ENCODE peak calls at places on chromosomes 3 and 15, in four cellular contexts. F is stomach, P is heart left ventricle, B is A549. J is an unnamed sample.

GRCh38 chr3:13508496-13508895 is 28.4 kb downstream of the HDAC11 start:
- DNase-seq in F (no peak), P (peak; percentile 46), B (no peak), J (no peak)

GRCh38 chr3:144652573-144652972 is 681.0 kb downstream of the DIPK2A start:
- DNase-seq in F (no peak), P (no peak), B (no peak), J (no peak)

GRCh38 chr15:79948095-79948695 is 22.8 kb downstream of the BCL2A1 start:
- DNase-seq in F (no peak), P (no peak), B (peak; percentile 52), J (no peak)

GRCh38 chr3:185807455-185808068 is 17.3 kb downstream of the IGF2BP2 start:
- DNase-seq in F (no peak), P (no peak), B (peak; percentile 33), J (no peak)

GRCh38 chr3:140148824-140149390 is 213.9 kb downstream of the CLSTN2 start:
- DNase-seq in F (no peak), P (no peak), B (no peak), J (no peak)

GRCh38 chr3:38646630-38647029 is 2.9 kb downstream of the SCN5A start:
- DNase-seq in F (no peak), P (no peak), B (peak; percentile 77), J (peak; percentile 1)

GRCh38 chr15:55518641-55519040 is 10.6 kb upstream of the DNAAF4 start:
- DNase-seq in F (no peak), P (no peak), B (no peak), J (no peak)

GRCh38 chr3:146390967-146391366 is 78.4 kb downstream of the PLSCR2 start:
- DNase-seq in F (no peak), P (no peak), B (peak; percentile 21), J (no peak)

GRCh38 chr3:9808345-9809037 is 1.6 kb upstream of the TTLL3 start:
- DNase-seq in F (no peak), P (no peak), B (peak; percentile 70), J (no peak)

GRCh38 chr15:32030795-32031194 is 480 bp downstream of the CHRNA7 start:
- DNase-seq in F (no peak), P (no peak), B (peak; percentile 16), J (no peak)

GRCh38 chr3:87503901-87504498 is 227.6 kb upstream of the POU1F1 start:
- DNase-seq in F (peak; percentile 28), P (no peak), B (peak; percentile 86), J (no peak)

GRCh38 chr15:56208185-56208584 is 35.5 kb downstream of the RFX7 start:
- DNase-seq in F (no peak), P (no peak), B (no peak), J (no peak)

GRCh38 chr15:73601449-73602425 is 31.5 kb downstream of the NPTN start:
- DNase-seq in F (no peak), P (no peak), B (peak; percentile 42), J (peak; percentile 76)

GRCh38 chr3:3113042-3113709 is 3.0 kb upstream of the IL5RA start:
- DNase-seq in F (no peak), P (no peak), B (no peak), J (no peak)

GRCh38 chr15:45128971-45129639 is 574 bp downstream of the DUOXA1 start:
- DNase-seq in F (no peak), P (no peak), B (no peak), J (no peak)

GRCh38 chr3:174439621-174440349 is 419.3 kb upstream of the NAALADL2 start:
- DNase-seq in F (peak; percentile 26), P (no peak), B (peak; percentile 58), J (no peak)

GRCh38 chr3:169420429-169420828 is 243.1 kb downstream of the MECOM start:
- DNase-seq in F (no peak), P (no peak), B (no peak), J (no peak)

GRCh38 chr3:75906555-75907112 is 121.3 kb upstream of the ZNF717 start:
- DNase-seq in F (no peak), P (no peak), B (no peak), J (peak; percentile 49)

GRCh38 chr3:194872669-194872977 is 186.9 kb downstream of the FAM43A start:
- DNase-seq in F (no peak), P (no peak), B (peak; percentile 16), J (no peak)

DNA sequence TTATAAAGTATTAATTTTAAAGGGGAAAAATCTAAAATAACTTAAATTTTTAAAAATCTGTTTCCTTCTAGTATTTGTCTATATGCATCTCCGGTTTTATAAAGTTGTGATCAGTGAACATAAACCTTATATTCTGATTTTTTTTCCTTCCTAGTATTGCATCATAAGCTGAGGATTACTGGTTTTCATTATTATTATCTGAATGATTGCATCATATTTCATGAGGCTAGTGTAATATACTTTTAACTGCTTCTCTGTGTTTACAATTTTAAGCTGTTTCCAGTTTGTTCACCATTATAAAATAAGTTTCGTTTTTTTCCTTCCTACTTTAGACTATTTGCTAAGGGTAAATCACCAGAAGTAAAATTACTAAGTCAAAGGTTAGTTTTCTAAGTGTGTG is 20.1 kb downstream of the SEMA6D start:
- DNase-seq in F (no peak), P (no peak), B (no peak), J (no peak)
- H3K27ac ChIP-seq in F (no peak overlapping the region), P (no peak overlapping the region), B (no peak overlapping the region), J (no peak overlapping the region)

DNA sequence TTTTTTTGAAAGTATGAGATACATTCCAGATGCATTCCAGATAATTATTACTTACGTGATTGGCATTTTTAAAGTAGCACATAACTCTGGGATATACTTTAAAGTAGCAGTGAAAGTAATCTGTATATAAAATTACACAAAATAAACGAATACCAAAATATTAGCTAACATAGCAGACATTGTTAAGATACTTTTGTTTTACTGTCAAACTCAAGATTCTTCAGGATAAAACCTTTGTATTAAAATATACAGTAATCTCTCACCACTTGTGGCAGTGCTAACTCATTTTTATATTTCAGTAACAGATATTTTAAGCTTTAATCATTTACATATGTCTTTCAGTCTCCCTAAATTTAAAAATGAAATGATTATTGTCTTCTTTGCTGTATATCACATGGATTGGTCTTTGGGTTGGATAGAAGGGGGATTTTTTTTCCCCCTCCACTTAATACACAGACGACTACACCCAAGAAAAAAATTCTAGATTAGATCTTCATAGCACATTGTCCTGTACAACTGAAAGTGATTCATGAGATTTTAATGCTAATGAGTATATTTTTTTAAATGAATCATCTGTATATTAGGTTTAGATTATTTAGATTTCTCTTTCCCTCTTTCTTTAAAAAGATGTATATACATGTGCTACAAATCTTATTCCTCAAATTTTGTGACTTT is 24.6 kb upstream of the EBLN2 start:
- DNase-seq in F (no peak), P (no peak), B (no peak), J (no peak)
- H3K4me1 ChIP-seq in F (peaks cover 13% of the 10 kb centered on the region), P (peaks cover 13% of the 10 kb centered on the region), B (peaks cover 18% of the 10 kb centered on the region), J (peaks cover 45% of the 10 kb centered on the region)

GRCh38 chr3:196643761-196644160 is 4.3 kb downstream of the NRROS start:
- DNase-seq in F (no peak), P (no peak), B (no peak), J (no peak)

GRCh38 chr3:196640501-196640968 is 1.0 kb downstream of the NRROS start:
- DNase-seq in F (no peak), P (peak; percentile 70), B (no peak), J (no peak)

GRCh38 chr3:196639517-196640500 is at the start of gene NRROS:
- DNase-seq in F (peak; percentile 65), P (peak; percentile 85), B (no peak), J (peak; percentile 60)

GRCh38 chr3:196643201-196643749 is 3.8 kb downstream of the NRROS start:
- DNase-seq in F (no peak), P (no peak), B (no peak), J (no peak)

DNA sequence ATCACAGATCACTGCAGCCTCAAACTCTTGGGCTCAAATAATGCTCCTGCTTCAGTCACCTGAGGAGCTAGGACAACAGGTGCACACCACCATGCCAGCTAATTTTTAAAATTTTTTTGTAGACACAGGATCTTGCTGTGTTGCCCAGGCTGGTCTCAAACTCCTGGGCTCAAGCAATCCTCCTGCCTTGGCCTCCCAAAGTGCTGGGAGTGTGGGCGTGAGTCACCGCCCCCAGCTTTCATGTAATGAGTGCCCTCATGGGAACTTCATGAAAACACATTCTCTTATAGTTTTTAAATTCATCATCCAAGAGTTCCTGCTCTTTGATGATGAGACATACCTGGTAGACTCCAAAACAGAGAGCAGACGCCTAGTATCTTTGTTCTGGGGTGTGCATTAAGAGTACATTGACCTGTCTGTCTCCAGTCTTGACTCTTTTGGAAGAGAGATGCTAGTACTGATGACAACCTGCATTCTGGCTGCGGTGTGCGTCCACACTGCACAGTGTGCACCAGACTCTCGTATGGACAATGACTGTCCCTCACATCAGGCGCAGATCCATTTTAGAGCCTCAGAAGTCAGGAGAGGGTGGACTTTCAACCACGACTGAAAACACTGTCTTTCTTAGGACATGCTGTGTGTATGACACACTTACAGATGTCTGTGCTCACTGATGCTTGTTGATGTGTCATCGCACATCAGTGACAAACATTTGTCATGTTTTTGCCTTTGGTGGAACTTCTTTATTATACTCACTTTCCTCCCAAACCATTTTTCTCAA is 2.0 kb downstream of the NRROS start:
- DNase-seq in F (no peak), P (no peak), B (no peak), J (no peak)
- TF ChIP-seq POLR2A in F (no peak), P (no peak), B (no peak), J (no peak)

GRCh38 chr15:98787190-98787589 is 138.9 kb downstream of the IGF1R start:
- DNase-seq in F (no peak), P (no peak), B (no peak), J (no peak)

GRCh38 chr15:98785796-98786581 is 137.7 kb downstream of the IGF1R start:
- DNase-seq in F (peak; percentile 63), P (no peak), B (peak; percentile 50), J (no peak)

GRCh38 chr15:98787936-98788757 is 139.8 kb downstream of the IGF1R start:
- DNase-seq in F (no peak), P (peak; percentile 57), B (peak; percentile 62), J (no peak)

GRCh38 chr15:98785408-98785795 is 137.1 kb downstream of the IGF1R start:
- DNase-seq in F (no peak), P (no peak), B (no peak), J (no peak)

DNA sequence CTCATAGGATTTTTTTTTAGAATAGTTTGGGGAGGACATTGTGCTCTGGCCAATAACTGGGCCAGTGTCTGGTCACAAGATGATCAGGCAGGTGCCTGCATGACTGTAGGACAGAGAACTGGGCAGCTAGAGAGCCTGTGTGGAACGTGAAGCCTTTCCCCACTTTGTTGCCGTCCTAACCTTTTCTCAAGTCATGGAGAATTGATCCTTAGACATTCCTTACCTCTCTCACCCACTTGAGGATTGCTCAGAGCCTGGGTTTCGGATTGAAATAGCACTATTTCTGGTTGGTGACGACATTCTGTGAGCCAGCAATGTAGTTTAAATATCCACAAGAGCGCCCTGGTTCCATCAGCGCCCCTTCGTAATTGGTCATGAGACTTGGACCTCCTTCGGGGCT is 138.4 kb downstream of the IGF1R start:
- DNase-seq in F (no peak), P (no peak), B (no peak), J (no peak)
- H3K27ac ChIP-seq in F (peak overlapping the region; percentile 51), P (peak overlapping the region; percentile 17), B (peak overlapping the region; percentile 64), J (no peak overlapping the region)

J was measured in adrenal gland.